ENCODE peak calls at places on chromosomes 16 and 17, in four cellular contexts. E is uterus, B is DND-41, I is left lung. Y is an unnamed sample.

GRCh38 chr17:57444632-57445031 is 188.3 kb downstream of the MSI2 start:
- DNase-seq in E (no peak), B (no peak), I (no peak), Y (no peak)

GRCh38 chr17:74011963-74012362 is 191.5 kb upstream of the RPL38 start:
- DNase-seq in E (no peak), B (no peak), I (no peak), Y (no peak)

GRCh38 chr17:49454050-49454449 is 39.4 kb upstream of the PHB1 start:
- DNase-seq in E (no peak), B (no peak), I (no peak), Y (no peak)

GRCh38 chr16:79278506-79278905 is 322.0 kb downstream of the MAF start:
- DNase-seq in E (no peak), B (peak; percentile 44), I (peak; percentile 34), Y (peak; percentile 74)

GRCh38 chr16:85870159-85870558 is 28.8 kb upstream of the IRF8 start:
- DNase-seq in E (no peak), B (no peak), I (no peak), Y (no peak)

GRCh38 chr16:84755004-84755672 is 55.3 kb downstream of the USP10 start:
- DNase-seq in E (no peak), B (no peak), I (no peak), Y (no peak)

GRCh38 chr17:45221081-45221996 is at the start of gene FMNL1:
- DNase-seq in E (no peak), B (peak; percentile 74), I (peak; percentile 81), Y (peak; percentile 65)

GRCh38 chr16:48321307-48322036 is 63.7 kb downstream of the SIAH1 start:
- DNase-seq in E (no peak), B (no peak), I (no peak), Y (no peak)

GRCh38 chr17:30950669-30951399 is 20.0 kb upstream of the RNF135 start:
- DNase-seq in E (peak; percentile 37), B (no peak), I (peak; percentile 88), Y (no peak)

GRCh38 chr17:28738680-28739384 is 5.0 kb upstream of the TRAF4 start:
- DNase-seq in E (no peak), B (peak; percentile 37), I (no peak), Y (peak; percentile 34)

GRCh38 chr16:4601317-4602186 is 13.1 kb downstream of the UBALD1 start:
- DNase-seq in E (peak; percentile 60), B (no peak), I (no peak), Y (no peak)

GRCh38 chr16:85094176-85094805 is 18.0 kb downstream of the CIBAR2 start:
- DNase-seq in E (no peak), B (no peak), I (no peak), Y (no peak)

GRCh38 chr16:72995151-72995881 is 52.6 kb downstream of the ZFHX3 start:
- DNase-seq in E (no peak), B (peak; percentile 14), I (peak; percentile 0), Y (no peak)

GRCh38 chr16:54655171-54655590 is 275.5 kb upstream of the IRX5 start:
- DNase-seq in E (peak; percentile 40), B (no peak), I (no peak), Y (no peak)

GRCh38 chr17:80751460-80752368 is 207.1 kb downstream of the RPTOR start:
- DNase-seq in E (peak; percentile 33), B (peak; percentile 81), I (no peak), Y (no peak)

GRCh38 chr17:65466547-65466946 is 94.9 kb downstream of the AXIN2 start:
- DNase-seq in E (no peak), B (no peak), I (no peak), Y (no peak)

GRCh38 chr17:40582328-40582901 is 17.1 kb upstream of the CCR7 start:
- DNase-seq in E (no peak), B (peak; percentile 87), I (peak; percentile 47), Y (peak; percentile 74)

GRCh38 chr16:31186176-31186575 is 6.2 kb downstream of the FUS start:
- DNase-seq in E (no peak), B (no peak), I (no peak), Y (no peak)

DNA sequence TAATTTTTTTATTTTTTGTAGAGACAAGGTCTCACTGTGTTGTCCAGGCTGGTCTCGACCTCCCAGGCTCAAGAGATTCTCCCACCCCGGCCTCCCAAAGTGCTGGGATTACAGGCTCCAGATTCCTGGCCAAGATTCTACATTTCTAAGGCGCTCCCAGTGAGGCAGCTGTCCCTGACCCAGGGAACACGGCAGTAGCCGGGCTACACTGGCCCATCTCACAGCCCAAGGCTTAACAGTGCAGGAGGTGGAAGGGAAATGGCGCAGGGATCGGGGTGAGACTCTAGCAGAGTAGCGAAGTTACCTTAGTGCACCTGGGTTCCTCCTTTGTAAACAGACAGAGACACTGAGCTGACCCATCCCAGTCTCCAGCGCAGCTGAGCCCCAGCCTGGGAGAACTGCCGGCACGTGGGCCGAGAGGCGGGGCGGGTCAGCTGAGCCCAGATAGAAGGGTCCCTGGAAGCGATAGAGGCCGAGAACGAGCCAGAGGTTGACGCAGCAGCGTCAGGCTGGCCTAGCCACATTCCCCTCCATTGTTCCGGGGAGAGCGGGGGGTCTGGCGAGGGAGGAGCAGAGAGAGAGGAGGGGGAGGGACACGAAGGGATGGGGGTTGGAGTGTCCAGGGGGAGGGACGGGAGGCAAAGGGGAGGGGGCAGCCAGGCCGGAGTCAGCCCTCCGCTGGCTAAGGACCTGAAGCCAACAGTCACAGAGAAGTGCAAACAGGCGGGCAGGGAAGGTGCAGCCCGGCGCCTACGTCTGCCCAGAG is 2.5 kb downstream of the CARHSP1 start:
- DNase-seq in E (peak; percentile 78), B (no peak), I (no peak), Y (no peak)
- H3K27ac ChIP-seq in E (peak overlapping the region; percentile 80), B (peak overlapping the region; percentile 94), I (peak overlapping the region; percentile 88), Y (no peak overlapping the region)

DNA sequence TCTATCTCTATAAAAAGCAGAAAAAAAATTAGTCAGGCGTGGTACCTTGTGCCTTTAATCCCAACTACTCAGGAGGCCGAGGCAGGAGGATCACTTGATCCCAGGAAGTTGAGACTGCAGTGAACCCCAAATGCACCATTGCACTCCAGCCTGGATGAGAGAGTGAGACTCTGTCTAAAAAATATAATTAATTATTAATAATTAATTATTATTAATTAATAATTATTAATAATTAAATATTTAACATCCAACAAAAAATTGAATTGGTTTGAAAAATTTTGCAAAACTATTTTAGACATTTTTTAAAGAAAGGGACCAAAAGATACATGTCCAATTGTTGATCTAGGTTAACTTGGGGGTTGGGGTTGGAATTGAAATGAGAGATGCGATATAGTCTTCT is 51.0 kb downstream of the MYH3 start:
- DNase-seq in E (no peak), B (no peak), I (no peak), Y (no peak)
- H3K27ac ChIP-seq in E (no peak overlapping the region), B (no peak overlapping the region), I (no peak overlapping the region), Y (no peak overlapping the region)

DNA sequence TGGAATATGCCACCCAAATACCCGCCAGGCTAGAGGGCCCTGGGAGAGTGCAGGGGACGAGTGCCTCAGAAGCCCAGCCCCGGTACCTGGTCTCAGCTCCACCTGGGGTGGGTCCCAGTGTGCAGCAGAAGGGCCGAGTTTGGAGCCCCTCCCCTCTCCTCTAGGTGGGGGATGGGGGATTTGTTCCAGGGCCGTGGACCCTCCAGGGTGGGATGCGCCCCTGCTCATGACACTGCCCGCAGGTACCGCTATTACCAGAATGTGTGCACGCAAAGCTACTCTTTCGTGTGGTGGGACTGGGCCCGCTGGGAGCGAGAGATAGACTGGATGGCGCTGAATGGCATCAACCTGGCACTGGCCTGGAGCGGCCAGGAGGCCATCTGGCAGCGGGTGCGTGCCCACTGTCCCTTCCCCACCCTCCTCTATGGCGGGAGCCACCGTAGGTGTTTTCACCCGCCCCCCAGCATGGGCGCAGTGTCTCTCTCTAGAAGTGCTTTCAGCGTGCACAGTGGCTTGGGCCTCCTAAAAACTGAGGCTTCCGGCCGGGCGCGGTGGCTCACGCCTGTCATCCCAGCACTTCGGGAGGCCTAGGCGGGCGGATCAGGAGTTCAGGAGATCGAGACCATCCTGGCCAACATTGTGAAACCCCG is 1.2 kb downstream of the NAGLU start:
- DNase-seq in E (no peak), B (no peak), I (no peak), Y (no peak)
- H3K27ac ChIP-seq in E (peak overlapping the region; percentile 97), B (peak overlapping the region; percentile 59), I (peak overlapping the region; percentile 87), Y (no peak overlapping the region)

GRCh38 chr17:2023256-2023655 is 1.9 kb downstream of the RTN4RL1 start:
- DNase-seq in E (no peak), B (no peak), I (no peak), Y (no peak)
- H3K27ac ChIP-seq in E (no peak overlapping the region), B (no peak overlapping the region), I (no peak overlapping the region), Y (no peak overlapping the region)

DNA sequence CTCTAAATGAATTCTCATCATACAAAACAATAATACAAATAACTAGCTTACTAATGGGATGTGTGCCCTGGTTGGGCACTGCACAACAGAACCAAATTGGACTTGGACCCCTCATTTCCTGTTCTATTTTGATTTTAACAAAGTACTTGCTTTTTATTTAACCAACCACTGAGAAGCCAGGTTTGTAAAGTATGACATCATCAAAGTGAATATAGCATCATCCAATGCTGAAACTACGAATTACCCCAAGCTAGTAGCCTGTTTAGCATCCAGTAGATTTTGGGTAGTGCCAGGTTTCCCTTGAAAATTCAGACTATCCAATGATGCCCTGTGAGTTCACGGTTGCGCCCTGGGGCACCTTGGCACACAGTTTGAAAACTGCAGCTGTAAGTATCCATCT is 51.0 kb downstream of the HYDIN start:
- DNase-seq in E (no peak), B (no peak), I (no peak), Y (no peak)
- H3K27ac ChIP-seq in E (no peak overlapping the region), B (no peak overlapping the region), I (no peak overlapping the region), Y (no peak overlapping the region)